ENCODE peak calls at places on chromosomes 16 and 17, in five cellular contexts. W is naive B cell; I is fibroblast of pulmonary artery; M is left cardiac atrium; A is activated CD8-positive, alpha-beta T cell treated with anti-CD3 and anti-CD28 coated beads for 36 hours. Q is an unnamed sample.

GRCh38 chr16:50467943-50468748 is 80.0 kb upstream of the NKD1 start:
- DNase-seq in W (no peak), A (peak), M (no peak), I (no peak), Q (no peak)

GRCh38 chr17:45296003-45296832 is 20.6 kb downstream of the MAP3K14 start:
- DNase-seq in A (no peak), W (peak), M (peak), I (peak), Q (no peak)

GRCh38 chr17:6755731-6756184 is at the start of gene XAF1:
- DNase-seq in A (peak), W (peak), I (peak), M (peak), Q (no peak)

GRCh38 chr17:59466943-59467801 is 98.2 kb upstream of the DHX40 start:
- DNase-seq in I (no peak), A (no peak), M (no peak), W (no peak), Q (no peak)

GRCh38 chr16:81204794-81205680 is 33.5 kb upstream of the BCO1 start:
- DNase-seq in A (peak), I (peak), M (no peak), W (peak), Q (peak)

GRCh38 chr17:47953945-47954344 is 3.7 kb downstream of the PRR15L start:
- DNase-seq in M (no peak), I (no peak), A (no peak), W (no peak), Q (no peak)

GRCh38 chr16:30903596-30903995 is 7.2 kb downstream of the CTF1 start:
- DNase-seq in W (no peak), M (no peak), I (peak), A (peak), Q (no peak)

GRCh38 chr17:29451338-29451737 is 61.2 kb downstream of the TAOK1 start:
- DNase-seq in I (no peak), A (no peak), W (no peak), M (no peak), Q (no peak)

GRCh38 chr17:72407336-72408121 is 286.7 kb downstream of the SOX9 start:
- DNase-seq in M (peak), A (no peak), W (no peak), I (peak), Q (no peak)

GRCh38 chr16:89408315-89408714 is 82.0 kb downstream of the ANKRD11 start:
- DNase-seq in A (no peak), I (no peak), W (no peak), M (no peak), Q (no peak)

GRCh38 chr16:54342966-54343365 is 56.4 kb upstream of the IRX3 start:
- DNase-seq in M (no peak), W (no peak), I (no peak), A (no peak), Q (no peak)

GRCh38 chr17:37742114-37742761 is 2.6 kb downstream of the HNF1B start:
- DNase-seq in A (peak), M (no peak), I (no peak), W (no peak), Q (no peak)

GRCh38 chr17:81128774-81129173 is 36.5 kb upstream of the PVALEF start:
- DNase-seq in W (no peak), A (no peak), I (no peak), M (no peak), Q (peak)

GRCh38 chr17:75285123-75285522 is 4.1 kb downstream of the SLC25A19 start:
- DNase-seq in W (no peak), A (no peak), I (no peak), M (no peak), Q (no peak)

GRCh38 chr17:503449-503700 is 150.8 kb upstream of the RPH3AL start:
- DNase-seq in M (no peak), W (no peak), I (no peak), A (no peak), Q (no peak)

GRCh38 chr17:80080081-80080480 is 21.3 kb upstream of the GAA start:
- DNase-seq in M (no peak), I (peak), W (no peak), A (no peak), Q (no peak)

GRCh38 chr17:79332011-79332410 is 257.4 kb downstream of the ENGASE start:
- DNase-seq in M (no peak), I (no peak), A (no peak), W (no peak), Q (no peak)

GRCh38 chr16:27665881-27666280 is 115.9 kb downstream of the KATNIP start:
- DNase-seq in W (no peak), A (no peak), I (peak), M (no peak), Q (no peak)

GRCh38 chr16:74999208-74999682 is 421 bp downstream of the ZNRF1 start:
- DNase-seq in M (peak), W (no peak), A (peak), I (no peak), Q (peak)

GRCh38 chr17:55265434-55266021 is 768 bp downstream of the HLF start:
- DNase-seq in M (peak), A (no peak), I (no peak), W (no peak), Q (peak)

GRCh38 chr16:50152386-50152806 is 710 bp upstream of the TENT4B start:
- DNase-seq in M (peak), W (no peak), A (peak), I (peak), Q (peak)

GRCh38 chr16:46862555-46863447 is 21.4 kb upstream of the GPT2 start:
- DNase-seq in W (no peak), M (no peak), A (peak), I (no peak), Q (no peak)

GRCh38 chr17:38735161-38735997 is 5.2 kb downstream of the CISD3 start:
- DNase-seq in M (peak), W (peak), I (peak), A (peak), Q (peak)

Q was measured in sciatic nerve.